ENCODE peak calls at places on chromosomes 4 and X, in four cellular contexts. One of them, this sample, is unnamed.

GRCh38 chr4:4627111-4627510 is 85.3 kb upstream of the STX18 start:
- DNase-seq in mesenchymal stem cell: no peak
- DNase-seq in IMR-90: no peak
- DNase-seq in neuronal stem cell: no peak
- DNase-seq in this sample: peak; percentile 47

GRCh38 chrX:130173190-130173895 is 1.6 kb downstream of the RAB33A start:
- DNase-seq in mesenchymal stem cell: peak; percentile 92
- DNase-seq in IMR-90: peak; percentile 91
- DNase-seq in neuronal stem cell: no peak
- DNase-seq in this sample: no peak

GRCh38 chr4:26826721-26827120 is 33.9 kb upstream of the STIM2 start:
- DNase-seq in mesenchymal stem cell: no peak
- DNase-seq in IMR-90: peak; percentile 59
- DNase-seq in neuronal stem cell: no peak
- DNase-seq in this sample: no peak

GRCh38 chr4:85737254-85737653 is 262.3 kb downstream of the ARHGAP24 start:
- DNase-seq in mesenchymal stem cell: no peak
- DNase-seq in IMR-90: no peak
- DNase-seq in neuronal stem cell: no peak
- DNase-seq in this sample: no peak

GRCh38 chr4:150302553-150302952 is 224.3 kb downstream of the DCLK2 start:
- DNase-seq in mesenchymal stem cell: peak; percentile 96
- DNase-seq in IMR-90: peak; percentile 98
- DNase-seq in neuronal stem cell: no peak
- DNase-seq in this sample: no peak

GRCh38 chr4:98601719-98602118 is 56.7 kb downstream of the TSPAN5 start:
- DNase-seq in mesenchymal stem cell: no peak
- DNase-seq in IMR-90: no peak
- DNase-seq in neuronal stem cell: no peak
- DNase-seq in this sample: no peak

GRCh38 chrX:11064851-11065600 is 46.1 kb upstream of the HCCS start:
- DNase-seq in mesenchymal stem cell: peak; percentile 3
- DNase-seq in IMR-90: peak; percentile 78
- DNase-seq in neuronal stem cell: no peak
- DNase-seq in this sample: no peak

GRCh38 chrX:53280703-53281320 is 572 bp downstream of the IQSEC2 start:
- DNase-seq in mesenchymal stem cell: peak; percentile 46
- DNase-seq in IMR-90: peak; percentile 35
- DNase-seq in neuronal stem cell: no peak
- DNase-seq in this sample: no peak

GRCh38 chrX:9913041-9913440 is 54.1 kb upstream of the CLDN34 start:
- DNase-seq in mesenchymal stem cell: peak; percentile 41
- DNase-seq in IMR-90: peak; percentile 43
- DNase-seq in neuronal stem cell: no peak
- DNase-seq in this sample: no peak

GRCh38 chr4:123411976-123412589 is 15.5 kb downstream of the SPRY1 start:
- DNase-seq in mesenchymal stem cell: no peak
- DNase-seq in IMR-90: no peak
- DNase-seq in neuronal stem cell: no peak
- DNase-seq in this sample: no peak

GRCh38 chr4:140427104-140427918 is at the start of gene CLGN:
- DNase-seq in mesenchymal stem cell: peak; percentile 65
- DNase-seq in IMR-90: peak; percentile 44
- DNase-seq in neuronal stem cell: peak; percentile 91
- DNase-seq in this sample: peak; percentile 93

GRCh38 chr4:101349346-101350064 is 2.2 kb upstream of the PPP3CA start:
- DNase-seq in mesenchymal stem cell: no peak
- DNase-seq in IMR-90: no peak
- DNase-seq in neuronal stem cell: no peak
- DNase-seq in this sample: no peak

GRCh38 chr4:182495111-182495510 is 251.9 kb downstream of the TENM3 start:
- DNase-seq in mesenchymal stem cell: no peak
- DNase-seq in IMR-90: no peak
- DNase-seq in neuronal stem cell: no peak
- DNase-seq in this sample: no peak

GRCh38 chr4:168540865-168541607 is 44.2 kb downstream of the PALLD start:
- DNase-seq in mesenchymal stem cell: no peak
- DNase-seq in IMR-90: no peak
- DNase-seq in neuronal stem cell: no peak
- DNase-seq in this sample: no peak

GRCh38 chr4:48792348-48793006 is 12.4 kb upstream of the FRYL start:
- DNase-seq in mesenchymal stem cell: peak; percentile 42
- DNase-seq in IMR-90: no peak
- DNase-seq in neuronal stem cell: no peak
- DNase-seq in this sample: no peak

GRCh38 chr4:122992111-122992510 is 69.7 kb upstream of the NUDT6 start:
- DNase-seq in mesenchymal stem cell: no peak
- DNase-seq in IMR-90: no peak
- DNase-seq in neuronal stem cell: no peak
- DNase-seq in this sample: no peak

GRCh38 chr4:41132055-41132683 is 82.2 kb downstream of the APBB2 start:
- DNase-seq in mesenchymal stem cell: no peak
- DNase-seq in IMR-90: no peak
- DNase-seq in neuronal stem cell: no peak
- DNase-seq in this sample: no peak

GRCh38 chr4:150149381-150149780 is 71.1 kb downstream of the DCLK2 start:
- DNase-seq in mesenchymal stem cell: no peak
- DNase-seq in IMR-90: no peak
- DNase-seq in neuronal stem cell: no peak
- DNase-seq in this sample: no peak

GRCh38 chr4:8290701-8290970 is 21.1 kb downstream of the HTRA3 start:
- DNase-seq in mesenchymal stem cell: no peak
- DNase-seq in IMR-90: no peak
- DNase-seq in neuronal stem cell: no peak
- DNase-seq in this sample: no peak

GRCh38 chr4:122329876-122330595 is 48.8 kb upstream of the ADAD1 start:
- DNase-seq in mesenchymal stem cell: peak; percentile 45
- DNase-seq in IMR-90: peak; percentile 56
- DNase-seq in neuronal stem cell: no peak
- DNase-seq in this sample: no peak

GRCh38 chr4:1683903-1684755 is at the start of gene FAM53A:
- DNase-seq in mesenchymal stem cell: peak; percentile 76
- DNase-seq in IMR-90: peak; percentile 78
- DNase-seq in neuronal stem cell: peak; percentile 85
- DNase-seq in this sample: peak; percentile 93

GRCh38 chrX:132119821-132120220 is 8.0 kb downstream of the FRMD7 start:
- DNase-seq in mesenchymal stem cell: no peak
- DNase-seq in IMR-90: no peak
- DNase-seq in neuronal stem cell: peak; percentile 45
- DNase-seq in this sample: no peak

GRCh38 chr4:152348670-152349069 is 187.2 kb downstream of the FBXW7 start:
- DNase-seq in mesenchymal stem cell: peak; percentile 41
- DNase-seq in IMR-90: no peak
- DNase-seq in neuronal stem cell: no peak
- DNase-seq in this sample: no peak

GRCh38 chr4:152351080-152351479 is 184.8 kb downstream of the FBXW7 start:
- DNase-seq in mesenchymal stem cell: no peak
- DNase-seq in IMR-90: no peak
- DNase-seq in neuronal stem cell: no peak
- DNase-seq in this sample: no peak

GRCh38 chr4:152356428-152357034 is 179.4 kb downstream of the FBXW7 start:
- DNase-seq in mesenchymal stem cell: peak; percentile 44
- DNase-seq in IMR-90: peak; percentile 21
- DNase-seq in neuronal stem cell: no peak
- DNase-seq in this sample: no peak

GRCh38 chr4:152352215-152352614 is 183.7 kb downstream of the FBXW7 start:
- DNase-seq in mesenchymal stem cell: no peak
- DNase-seq in IMR-90: no peak
- DNase-seq in neuronal stem cell: no peak
- DNase-seq in this sample: no peak

GRCh38 chr4:152352645-152353116 is 183.2 kb downstream of the FBXW7 start:
- DNase-seq in mesenchymal stem cell: peak; percentile 93
- DNase-seq in IMR-90: peak; percentile 97
- DNase-seq in neuronal stem cell: peak; percentile 80
- DNase-seq in this sample: peak; percentile 33
- H4K8ac ChIP-seq in mesenchymal stem cell: no peak overlapping the region
- H4K8ac ChIP-seq in IMR-90: no peak overlapping the region
- H4K8ac ChIP-seq in neuronal stem cell: no peak overlapping the region
- H4K8ac ChIP-seq in this sample: no peak overlapping the region

DNA sequence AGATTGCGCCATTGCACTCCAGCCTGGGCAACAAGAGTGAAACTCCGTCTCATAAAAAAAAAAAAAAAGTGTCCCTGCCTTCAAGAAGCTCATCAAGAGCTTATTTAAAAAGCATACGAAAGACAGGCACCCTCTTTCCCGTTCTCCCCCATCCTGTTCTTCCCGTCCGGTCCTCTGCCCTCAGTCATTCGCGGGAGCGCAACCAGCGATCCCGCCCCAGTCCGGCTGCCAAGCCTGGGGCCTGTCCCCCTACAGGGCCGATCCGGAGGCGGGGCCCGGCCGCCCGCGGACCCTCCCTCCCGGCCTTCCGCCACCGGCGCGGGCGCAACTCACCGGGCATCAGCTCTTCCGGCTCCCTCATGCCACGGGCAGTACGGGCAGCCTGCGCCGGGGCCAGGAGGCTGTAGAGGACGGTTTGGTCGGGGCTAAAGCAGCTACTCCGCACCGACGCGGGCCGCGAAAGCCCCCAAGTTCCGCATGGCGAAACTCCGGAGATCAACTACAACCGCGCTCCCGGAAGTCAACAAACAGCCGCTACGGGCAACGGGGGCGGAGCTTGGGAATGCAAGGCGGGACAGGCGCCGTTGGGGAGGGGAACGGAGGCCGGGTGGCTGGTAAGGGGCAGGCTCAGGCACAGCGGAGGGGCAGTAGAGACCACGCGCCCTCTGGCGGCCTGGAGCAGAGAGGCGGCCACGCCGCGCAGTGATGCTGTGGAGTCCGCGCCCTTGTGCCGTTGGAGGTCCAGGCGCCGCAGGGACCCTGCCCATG is at the start of gene RPGR:
- DNase-seq in mesenchymal stem cell: peak; percentile 93
- DNase-seq in IMR-90: peak; percentile 91
- DNase-seq in neuronal stem cell: peak; percentile 84
- DNase-seq in this sample: peak; percentile 94
- H4K8ac ChIP-seq in mesenchymal stem cell: no peak within 1 kb of the TSS
- H4K8ac ChIP-seq in IMR-90: peak within 1 kb of the TSS; percentile 67
- H4K8ac ChIP-seq in neuronal stem cell: no peak within 1 kb of the TSS
- H4K8ac ChIP-seq in this sample: no peak within 1 kb of the TSS

GRCh38 chrX:24149346-24150050 is at the start of gene ZFX:
- DNase-seq in mesenchymal stem cell: peak; percentile 64
- DNase-seq in IMR-90: peak; percentile 63
- DNase-seq in neuronal stem cell: peak; percentile 24
- DNase-seq in this sample: peak; percentile 58
- H4K8ac ChIP-seq in mesenchymal stem cell: peak within 1 kb of the TSS; percentile 85
- H4K8ac ChIP-seq in IMR-90: peak within 1 kb of the TSS; percentile 80
- H4K8ac ChIP-seq in neuronal stem cell: no peak within 1 kb of the TSS
- H4K8ac ChIP-seq in this sample: no peak within 1 kb of the TSS

DNA sequence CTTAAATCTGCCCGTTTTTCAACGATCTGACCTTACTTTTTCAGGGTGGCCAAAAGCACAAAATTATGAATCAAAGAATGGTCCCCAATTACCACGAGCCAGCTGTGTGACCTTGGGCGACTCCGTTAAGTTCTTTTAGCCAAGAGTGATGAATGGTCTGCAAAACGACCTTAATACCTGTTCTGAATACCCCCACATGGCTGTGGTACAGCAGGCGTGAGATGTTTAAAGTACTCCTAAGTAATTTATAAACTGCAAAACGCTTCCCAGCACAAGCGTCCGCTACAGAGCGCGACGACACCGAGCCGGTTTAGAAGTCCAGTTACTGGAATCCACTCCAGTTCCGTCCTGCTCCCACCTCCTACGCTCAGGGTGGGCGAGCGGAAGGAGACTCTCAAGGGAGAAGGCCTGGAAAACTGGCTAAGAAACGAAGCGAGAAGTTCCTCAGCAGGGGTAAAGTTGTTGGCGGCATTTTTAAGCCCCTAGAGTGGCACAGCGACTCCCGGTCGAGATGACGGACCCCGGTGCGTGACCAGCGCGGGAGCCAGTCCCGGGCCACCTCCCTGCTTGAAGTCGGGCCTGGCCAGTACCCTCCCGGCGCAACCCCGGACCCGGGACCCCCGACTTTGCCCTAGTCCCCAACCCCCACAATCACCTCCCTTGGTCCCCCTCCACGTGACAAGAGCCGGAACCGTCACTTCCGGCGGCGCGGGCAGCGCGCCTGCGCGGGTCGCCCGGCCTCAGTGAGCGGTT is 696 bp upstream of the BMP2K start:
- DNase-seq in mesenchymal stem cell: peak; percentile 85
- DNase-seq in IMR-90: peak; percentile 80
- DNase-seq in neuronal stem cell: peak; percentile 74
- DNase-seq in this sample: peak; percentile 88
- H4K8ac ChIP-seq in mesenchymal stem cell: peak overlapping the region; percentile 100
- H4K8ac ChIP-seq in IMR-90: peak overlapping the region; percentile 96
- H4K8ac ChIP-seq in neuronal stem cell: peak overlapping the region; percentile 75
- H4K8ac ChIP-seq in this sample: peak overlapping the region; percentile 98

GRCh38 chr4:119011607-119011988 is 122.9 kb downstream of the SYNPO2 start:
- DNase-seq in mesenchymal stem cell: no peak
- DNase-seq in IMR-90: no peak
- DNase-seq in neuronal stem cell: no peak
- DNase-seq in this sample: no peak

GRCh38 chr4:119000400-119000799 is 111.7 kb downstream of the SYNPO2 start:
- DNase-seq in mesenchymal stem cell: no peak
- DNase-seq in IMR-90: peak; percentile 15
- DNase-seq in neuronal stem cell: no peak
- DNase-seq in this sample: no peak

GRCh38 chr4:118999919-119000318 is 111.3 kb downstream of the SYNPO2 start:
- DNase-seq in mesenchymal stem cell: no peak
- DNase-seq in IMR-90: no peak
- DNase-seq in neuronal stem cell: no peak
- DNase-seq in this sample: no peak

GRCh38 chr4:119010909-119011606 is 122.4 kb downstream of the SYNPO2 start:
- DNase-seq in mesenchymal stem cell: no peak
- DNase-seq in IMR-90: no peak
- DNase-seq in neuronal stem cell: no peak
- DNase-seq in this sample: no peak

GRCh38 chr4:119005888-119006287 is 117.2 kb downstream of the SYNPO2 start:
- DNase-seq in mesenchymal stem cell: no peak
- DNase-seq in IMR-90: no peak
- DNase-seq in neuronal stem cell: no peak
- DNase-seq in this sample: no peak
- H4K8ac ChIP-seq in mesenchymal stem cell: no peak overlapping the region
- H4K8ac ChIP-seq in IMR-90: peak overlapping the region; percentile 16
- H4K8ac ChIP-seq in neuronal stem cell: no peak overlapping the region
- H4K8ac ChIP-seq in this sample: no peak overlapping the region

DNA sequence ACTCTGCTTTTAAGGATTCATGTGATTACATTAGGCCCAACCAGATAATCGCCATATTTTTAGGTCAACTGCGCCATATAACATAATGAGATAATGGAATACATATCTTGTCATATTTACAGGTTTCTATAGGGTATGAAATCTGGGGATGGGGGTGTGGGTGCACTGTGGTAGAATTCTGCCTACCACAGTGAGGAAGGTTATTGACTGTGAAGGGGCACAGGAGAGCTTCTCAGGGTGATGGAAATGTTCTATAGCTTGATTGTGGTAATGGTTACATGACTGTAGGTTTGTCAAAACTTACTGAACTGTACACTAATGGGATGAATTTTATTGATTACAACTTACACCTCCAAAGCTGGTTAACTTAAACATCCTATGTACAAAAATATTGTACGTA is 15.9 kb downstream of the USP53 start:
- DNase-seq in mesenchymal stem cell: no peak
- DNase-seq in IMR-90: no peak
- DNase-seq in neuronal stem cell: no peak
- DNase-seq in this sample: no peak
- H4K8ac ChIP-seq in mesenchymal stem cell: no peak overlapping the region
- H4K8ac ChIP-seq in IMR-90: no peak overlapping the region
- H4K8ac ChIP-seq in neuronal stem cell: no peak overlapping the region
- H4K8ac ChIP-seq in this sample: no peak overlapping the region

GRCh38 chr4:89305028-89305427 is 2.6 kb downstream of the GPRIN3 start:
- DNase-seq in mesenchymal stem cell: no peak
- DNase-seq in IMR-90: no peak
- DNase-seq in neuronal stem cell: no peak
- DNase-seq in this sample: no peak
- H4K8ac ChIP-seq in mesenchymal stem cell: no peak overlapping the region
- H4K8ac ChIP-seq in IMR-90: no peak overlapping the region
- H4K8ac ChIP-seq in neuronal stem cell: no peak overlapping the region
- H4K8ac ChIP-seq in this sample: no peak overlapping the region